ENCODE peak calls at places on chromosomes 12 and 14, in ten cellular contexts. C is stomach; R is GM23248; D is upper lobe of left lung; E is ovary; I is astrocyte; Y is neuronal stem cell; F is adipocyte; U is cardiac muscle cell; L is CD8-positive, alpha-beta T cell. H is an unnamed sample.

GRCh38 chr12:52209321-52209720 is 17.5 kb upstream of the KRT80 start:
- DNase-seq in D (no peak), C (no peak), E (no peak), I (no peak), F (no peak), L (no peak), R (no peak), U (no peak), Y (no peak), H (no peak)

GRCh38 chr12:81502912-81503695 is 256.0 kb downstream of the PPFIA2 start:
- DNase-seq in U (no peak), C (no peak), E (no peak), Y (no peak), F (peak; percentile 75), L (no peak), I (peak; percentile 99), D (no peak), R (peak; percentile 91), H (no peak)

GRCh38 chr14:99791476-99792283 is 1.5 kb upstream of the EML1 start:
- DNase-seq in R (no peak), Y (no peak), C (no peak), F (no peak), D (peak; percentile 49), E (no peak), I (no peak), L (no peak), U (no peak), H (no peak)

GRCh38 chr14:33848706-33849454 is 102.0 kb downstream of the EGLN3 start:
- DNase-seq in I (peak; percentile 30), E (no peak), R (peak; percentile 69), D (no peak), F (no peak), Y (peak; percentile 85), U (peak; percentile 94), C (peak; percentile 78), L (no peak), H (peak; percentile 82)

GRCh38 chr12:108112815-108113556 is 16.1 kb upstream of the WSCD2 start:
- DNase-seq in R (no peak), L (no peak), D (no peak), U (peak; percentile 82), I (no peak), F (no peak), C (no peak), E (no peak), Y (peak; percentile 43), H (no peak)

GRCh38 chr12:101671157-101671791 is 26.2 kb upstream of the CHPT1 start:
- DNase-seq in U (no peak), C (peak; percentile 38), L (peak; percentile 14), R (no peak), I (no peak), Y (no peak), E (no peak), D (no peak), F (no peak), H (no peak)

GRCh38 chr14:55749201-55749812 is 169.3 kb downstream of the KTN1 start:
- DNase-seq in I (no peak), U (no peak), Y (no peak), E (no peak), L (no peak), C (no peak), D (no peak), R (peak; percentile 35), F (peak; percentile 54), H (no peak)

GRCh38 chr12:66055837-66056319 is 74.7 kb downstream of the LLPH start:
- DNase-seq in U (no peak), L (no peak), F (peak; percentile 11), I (no peak), C (no peak), Y (no peak), E (no peak), R (no peak), D (no peak), H (no peak)

GRCh38 chr14:74518221-74518620 is 24.7 kb downstream of the ISCA2 start:
- DNase-seq in I (no peak), Y (no peak), U (no peak), R (no peak), E (no peak), L (no peak), C (no peak), D (no peak), F (no peak), H (no peak)

GRCh38 chr14:74517731-74518130 is 24.2 kb downstream of the ISCA2 start:
- DNase-seq in L (no peak), C (no peak), R (no peak), I (no peak), U (no peak), E (no peak), Y (no peak), D (no peak), F (no peak), H (no peak)

GRCh38 chr14:74515891-74516412 is 22.4 kb downstream of the ISCA2 start:
- DNase-seq in U (no peak), R (no peak), D (no peak), I (no peak), F (no peak), L (no peak), E (no peak), Y (no peak), C (no peak), H (no peak)

GRCh38 chr14:74514471-74514932 is 20.9 kb downstream of the ISCA2 start:
- DNase-seq in U (no peak), C (no peak), R (peak; percentile 80), L (no peak), Y (no peak), E (peak; percentile 50), D (no peak), F (no peak), I (peak; percentile 94), H (peak; percentile 25)

GRCh38 chr14:74516451-74517155 is 23.0 kb downstream of the ISCA2 start:
- DNase-seq in C (no peak), L (no peak), D (peak; percentile 46), E (no peak), F (peak; percentile 78), R (peak; percentile 70), U (no peak), Y (no peak), I (no peak), H (peak; percentile 25)
- H3K4me1 ChIP-seq in C (peaks cover 10% of the 10 kb centered on the region), L (peaks cover 9% of the 10 kb centered on the region), D (no peaks in the 10 kb centered on the region), E (no peaks in the 10 kb centered on the region), F (peaks cover 44% of the 10 kb centered on the region), R (peaks cover 17% of the 10 kb centered on the region), U (no peaks in the 10 kb centered on the region), Y (peaks cover 14% of the 10 kb centered on the region), I (peaks cover 40% of the 10 kb centered on the region), H (no peaks in the 10 kb centered on the region)

GRCh38 chr12:6965026-6965661 is 5.3 kb downstream of the PHB2 start:
- DNase-seq in R (peak; percentile 89), D (no peak), F (peak; percentile 93), L (peak; percentile 93), Y (peak; percentile 81), U (peak; percentile 88), I (peak; percentile 55), E (peak; percentile 86), C (peak; percentile 91), H (peak; percentile 92)

GRCh38 chr12:6966351-6966750 is 4.1 kb downstream of the PHB2 start:
- DNase-seq in R (no peak), Y (no peak), C (no peak), L (no peak), D (no peak), I (no peak), U (no peak), E (no peak), F (no peak), H (no peak)

GRCh38 chr12:6965714-6966113 is 4.8 kb downstream of the PHB2 start:
- DNase-seq in Y (no peak), R (no peak), U (no peak), F (no peak), D (no peak), E (no peak), L (no peak), C (no peak), I (no peak), H (no peak)

GRCh38 chr12:6968426-6968825 is 2.0 kb downstream of the PHB2 start:
- DNase-seq in Y (no peak), E (no peak), D (no peak), L (no peak), I (no peak), R (no peak), C (no peak), F (no peak), U (no peak), H (no peak)

GRCh38 chr12:6967548-6968100 is 2.8 kb downstream of the PHB2 start:
- DNase-seq in R (no peak), F (no peak), D (no peak), U (no peak), I (no peak), L (no peak), C (no peak), Y (no peak), E (no peak), H (no peak)
- H3K36me3 ChIP-seq in R (peaks cover 30% of the 10 kb centered on the region), F (peaks cover 45% of the 10 kb centered on the region), D (peaks cover 8% of the 10 kb centered on the region), U (peaks cover 39% of the 10 kb centered on the region), I (peaks cover 29% of the 10 kb centered on the region), L (peaks cover 41% of the 10 kb centered on the region), C (peaks cover 37% of the 10 kb centered on the region), Y (peaks cover 30% of the 10 kb centered on the region), E (no peaks in the 10 kb centered on the region), H (peaks cover 60% of the 10 kb centered on the region)

DNA sequence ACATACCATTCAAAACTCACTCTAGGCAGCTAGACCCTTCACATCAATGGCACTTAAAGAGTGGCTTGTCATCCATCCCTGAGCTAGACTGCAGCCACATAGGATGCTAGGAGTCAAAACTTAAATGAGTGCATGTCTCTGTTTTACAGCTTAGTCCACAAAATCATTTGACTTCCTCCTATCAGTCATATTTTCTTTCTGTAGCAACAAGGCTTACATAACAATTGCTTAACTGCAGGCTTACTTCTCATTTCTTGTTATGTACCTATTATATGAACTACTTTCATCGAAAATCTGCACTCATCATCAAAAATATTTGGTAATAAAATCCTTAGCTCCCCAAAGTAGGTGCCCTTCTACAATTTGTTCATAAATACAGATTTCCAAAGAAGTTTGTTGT is 30.2 kb downstream of the CLEC1A start:
- DNase-seq in I (no peak), F (no peak), D (no peak), R (peak; percentile 7), U (peak; percentile 14), Y (no peak), C (no peak), L (no peak), E (no peak), H (no peak)
- H3K4me1 ChIP-seq in I (no peaks in the 10 kb centered on the region), F (peaks cover 27% of the 10 kb centered on the region), D (peaks cover 3% of the 10 kb centered on the region), R (peaks cover 18% of the 10 kb centered on the region), U (no peaks in the 10 kb centered on the region), Y (peaks cover 2% of the 10 kb centered on the region), C (no peaks in the 10 kb centered on the region), L (no peaks in the 10 kb centered on the region), E (no peaks in the 10 kb centered on the region), H (peaks cover 12% of the 10 kb centered on the region)

GRCh38 chr12:115979851-115980250 is 297.6 kb downstream of the MED13L start:
- DNase-seq in D (no peak), Y (no peak), E (no peak), C (no peak), F (no peak), L (no peak), U (no peak), R (no peak), I (no peak), H (no peak)

GRCh38 chr12:115979351-115979750 is 298.1 kb downstream of the MED13L start:
- DNase-seq in F (peak; percentile 34), R (peak; percentile 25), E (no peak), Y (no peak), U (no peak), D (no peak), I (no peak), L (no peak), C (no peak), H (no peak)

GRCh38 chr12:115984607-115985006 is 292.9 kb downstream of the MED13L start:
- DNase-seq in D (no peak), Y (no peak), U (no peak), C (no peak), L (no peak), R (no peak), E (no peak), I (no peak), F (no peak), H (no peak)

GRCh38 chr12:115983226-115983798 is 294.2 kb downstream of the MED13L start:
- DNase-seq in F (no peak), L (no peak), R (peak; percentile 14), E (no peak), Y (no peak), D (no peak), I (no peak), U (peak; percentile 62), C (no peak), H (peak; percentile 58)

GRCh38 chr12:115980339-115980738 is 297.2 kb downstream of the MED13L start:
- DNase-seq in C (no peak), Y (no peak), I (no peak), L (no peak), U (no peak), D (no peak), R (no peak), F (no peak), E (no peak), H (no peak)
- H3K36me3 ChIP-seq in C (peaks cover 93% of the 10 kb centered on the region), Y (peaks cover 17% of the 10 kb centered on the region), I (peaks cover 28% of the 10 kb centered on the region), L (peaks cover 42% of the 10 kb centered on the region), U (peaks cover 36% of the 10 kb centered on the region), D (peaks cover 6% of the 10 kb centered on the region), R (peaks cover 52% of the 10 kb centered on the region), F (peaks cover 66% of the 10 kb centered on the region), E (no peaks in the 10 kb centered on the region), H (peaks cover 24% of the 10 kb centered on the region)